ENCODE peak calls at places on chromosomes 12 and 14, in nine cellular contexts. One of them, this sample, is unnamed.

GRCh38 chr12:121916719-121917118 is 1.7 kb upstream of the CFAP251 start:
- DNase-seq in RWPE1: no peak
- DNase-seq in left lung: no peak
- DNase-seq in endodermal cell: peak
- DNase-seq in mucosa of descending colon: no peak
- DNase-seq in K562: no peak
- DNase-seq in astrocyte: no peak
- DNase-seq in OCI-LY7: peak
- DNase-seq in body of pancreas: no peak
- DNase-seq in this sample: peak

GRCh38 chr14:86683525-86683924 is 1153.6 kb downstream of the FLRT2 start:
- DNase-seq in RWPE1: no peak
- DNase-seq in left lung: no peak
- DNase-seq in endodermal cell: no peak
- DNase-seq in mucosa of descending colon: no peak
- DNase-seq in K562: no peak
- DNase-seq in astrocyte: no peak
- DNase-seq in OCI-LY7: no peak
- DNase-seq in body of pancreas: no peak
- DNase-seq in this sample: no peak

GRCh38 chr12:113040722-113041168 is 15.8 kb upstream of the DTX1 start:
- DNase-seq in RWPE1: peak
- DNase-seq in left lung: peak
- DNase-seq in endodermal cell: no peak
- DNase-seq in mucosa of descending colon: peak
- DNase-seq in K562: no peak
- DNase-seq in astrocyte: peak
- DNase-seq in OCI-LY7: no peak
- DNase-seq in body of pancreas: no peak
- DNase-seq in this sample: no peak

GRCh38 chr12:123363743-123364531 is 710 bp downstream of the SBNO1 start:
- DNase-seq in RWPE1: peak
- DNase-seq in left lung: peak
- DNase-seq in endodermal cell: peak
- DNase-seq in mucosa of descending colon: peak
- DNase-seq in K562: peak
- DNase-seq in astrocyte: peak
- DNase-seq in OCI-LY7: peak
- DNase-seq in body of pancreas: peak
- DNase-seq in this sample: peak

GRCh38 chr12:63906876-63907275 is 62.4 kb downstream of the SRGAP1 start:
- DNase-seq in RWPE1: no peak
- DNase-seq in left lung: no peak
- DNase-seq in endodermal cell: no peak
- DNase-seq in mucosa of descending colon: no peak
- DNase-seq in K562: no peak
- DNase-seq in astrocyte: no peak
- DNase-seq in OCI-LY7: no peak
- DNase-seq in body of pancreas: no peak
- DNase-seq in this sample: no peak

GRCh38 chr14:45678163-45678562 is 425.2 kb upstream of the MIS18BP1 start:
- DNase-seq in RWPE1: no peak
- DNase-seq in left lung: no peak
- DNase-seq in endodermal cell: no peak
- DNase-seq in mucosa of descending colon: no peak
- DNase-seq in K562: no peak
- DNase-seq in astrocyte: no peak
- DNase-seq in OCI-LY7: no peak
- DNase-seq in body of pancreas: no peak
- DNase-seq in this sample: no peak

GRCh38 chr14:61269321-61270083 is 11.6 kb downstream of the TMEM30B start:
- DNase-seq in RWPE1: peak
- DNase-seq in left lung: peak
- DNase-seq in endodermal cell: peak
- DNase-seq in mucosa of descending colon: peak
- DNase-seq in K562: peak
- DNase-seq in astrocyte: peak
- DNase-seq in OCI-LY7: peak
- DNase-seq in body of pancreas: peak
- DNase-seq in this sample: peak

GRCh38 chr14:51396222-51396815 is 156.3 kb downstream of the TMX1 start:
- DNase-seq in RWPE1: peak
- DNase-seq in left lung: no peak
- DNase-seq in endodermal cell: no peak
- DNase-seq in mucosa of descending colon: no peak
- DNase-seq in K562: no peak
- DNase-seq in astrocyte: peak
- DNase-seq in OCI-LY7: no peak
- DNase-seq in body of pancreas: peak
- DNase-seq in this sample: no peak

GRCh38 chr14:26163761-26164160 is 434.1 kb downstream of the NOVA1 start:
- DNase-seq in RWPE1: no peak
- DNase-seq in left lung: no peak
- DNase-seq in endodermal cell: peak
- DNase-seq in mucosa of descending colon: no peak
- DNase-seq in K562: no peak
- DNase-seq in astrocyte: peak
- DNase-seq in OCI-LY7: no peak
- DNase-seq in body of pancreas: no peak
- DNase-seq in this sample: peak

GRCh38 chr14:38079268-38079667 is 128.4 kb upstream of the SSTR1 start:
- DNase-seq in RWPE1: no peak
- DNase-seq in left lung: no peak
- DNase-seq in endodermal cell: no peak
- DNase-seq in mucosa of descending colon: no peak
- DNase-seq in K562: no peak
- DNase-seq in astrocyte: no peak
- DNase-seq in OCI-LY7: no peak
- DNase-seq in body of pancreas: no peak
- DNase-seq in this sample: no peak

GRCh38 chr12:132600048-132601032 is 10.0 kb downstream of the LRCOL1 start:
- DNase-seq in RWPE1: peak
- DNase-seq in left lung: peak
- DNase-seq in endodermal cell: peak
- DNase-seq in mucosa of descending colon: peak
- DNase-seq in K562: peak
- DNase-seq in astrocyte: peak
- DNase-seq in OCI-LY7: peak
- DNase-seq in body of pancreas: peak
- DNase-seq in this sample: peak

GRCh38 chr14:73567951-73568885 is 795 bp upstream of the ACOT2 start:
- DNase-seq in RWPE1: no peak
- DNase-seq in left lung: no peak
- DNase-seq in endodermal cell: no peak
- DNase-seq in mucosa of descending colon: peak
- DNase-seq in K562: peak
- DNase-seq in astrocyte: peak
- DNase-seq in OCI-LY7: no peak
- DNase-seq in body of pancreas: no peak
- DNase-seq in this sample: peak

GRCh38 chr12:53343978-53344377 is 7.8 kb upstream of the SP7 start:
- DNase-seq in RWPE1: no peak
- DNase-seq in left lung: no peak
- DNase-seq in endodermal cell: no peak
- DNase-seq in mucosa of descending colon: no peak
- DNase-seq in K562: no peak
- DNase-seq in astrocyte: no peak
- DNase-seq in OCI-LY7: peak
- DNase-seq in body of pancreas: no peak
- DNase-seq in this sample: no peak

GRCh38 chr12:53343449-53343848 is 7.3 kb upstream of the SP7 start:
- DNase-seq in RWPE1: no peak
- DNase-seq in left lung: no peak
- DNase-seq in endodermal cell: no peak
- DNase-seq in mucosa of descending colon: no peak
- DNase-seq in K562: no peak
- DNase-seq in astrocyte: no peak
- DNase-seq in OCI-LY7: no peak
- DNase-seq in body of pancreas: no peak
- DNase-seq in this sample: no peak

GRCh38 chr12:53344487-53344823 is 8.3 kb upstream of the SP7 start:
- DNase-seq in RWPE1: no peak
- DNase-seq in left lung: no peak
- DNase-seq in endodermal cell: no peak
- DNase-seq in mucosa of descending colon: no peak
- DNase-seq in K562: no peak
- DNase-seq in astrocyte: no peak
- DNase-seq in OCI-LY7: no peak
- DNase-seq in body of pancreas: no peak
- DNase-seq in this sample: no peak

GRCh38 chr12:53344824-53345485 is 8.8 kb upstream of the SP7 start:
- DNase-seq in RWPE1: no peak
- DNase-seq in left lung: peak
- DNase-seq in endodermal cell: peak
- DNase-seq in mucosa of descending colon: peak
- DNase-seq in K562: peak
- DNase-seq in astrocyte: peak
- DNase-seq in OCI-LY7: peak
- DNase-seq in body of pancreas: peak
- DNase-seq in this sample: peak

GRCh38 chr12:53345486-53346195 is 9.5 kb upstream of the SP7 start:
- DNase-seq in RWPE1: no peak
- DNase-seq in left lung: no peak
- DNase-seq in endodermal cell: peak
- DNase-seq in mucosa of descending colon: no peak
- DNase-seq in K562: no peak
- DNase-seq in astrocyte: no peak
- DNase-seq in OCI-LY7: no peak
- DNase-seq in body of pancreas: no peak
- DNase-seq in this sample: no peak
- TF ChIP-seq CTCF in RWPE1: peak
- TF ChIP-seq CTCF in left lung: no peak
- TF ChIP-seq CTCF in endodermal cell: no peak
- TF ChIP-seq CTCF in mucosa of descending colon: no peak
- TF ChIP-seq CTCF in K562: peak
- TF ChIP-seq CTCF in astrocyte: no peak
- TF ChIP-seq CTCF in OCI-LY7: peak
- TF ChIP-seq CTCF in body of pancreas: no peak
- TF ChIP-seq CTCF in this sample: no peak

GRCh38 chr12:92299344-92299743 is 153.7 kb upstream of the BTG1 start:
- DNase-seq in RWPE1: no peak
- DNase-seq in left lung: no peak
- DNase-seq in endodermal cell: no peak
- DNase-seq in mucosa of descending colon: no peak
- DNase-seq in K562: no peak
- DNase-seq in astrocyte: no peak
- DNase-seq in OCI-LY7: no peak
- DNase-seq in body of pancreas: no peak
- DNase-seq in this sample: no peak
- TF ChIP-seq CTCF in RWPE1: no peak
- TF ChIP-seq CTCF in left lung: no peak
- TF ChIP-seq CTCF in endodermal cell: no peak
- TF ChIP-seq CTCF in mucosa of descending colon: no peak
- TF ChIP-seq CTCF in K562: no peak
- TF ChIP-seq CTCF in astrocyte: no peak
- TF ChIP-seq CTCF in OCI-LY7: no peak
- TF ChIP-seq CTCF in body of pancreas: no peak
- TF ChIP-seq CTCF in this sample: no peak

DNA sequence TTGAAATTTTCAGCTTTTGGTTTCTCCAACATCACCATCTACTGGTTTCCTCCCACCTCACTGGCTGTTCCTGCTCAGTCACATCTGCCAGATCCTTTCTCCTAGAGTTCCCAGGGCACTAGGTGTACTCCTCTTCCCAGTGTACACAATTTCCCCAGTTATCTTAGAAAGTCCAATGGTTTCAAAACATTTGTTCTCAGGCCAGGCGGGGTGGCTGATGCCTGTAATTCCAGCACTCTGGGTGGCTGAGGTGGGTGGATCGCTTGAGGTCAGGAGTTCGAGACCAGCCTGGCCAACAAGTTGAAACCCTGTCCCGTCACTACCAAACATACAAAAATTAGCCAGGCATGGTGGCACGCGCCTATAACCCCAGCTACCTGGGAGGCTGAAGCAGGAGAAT is 60.7 kb downstream of the SPPL3 start:
- DNase-seq in RWPE1: no peak
- DNase-seq in left lung: no peak
- DNase-seq in endodermal cell: no peak
- DNase-seq in mucosa of descending colon: no peak
- DNase-seq in K562: no peak
- DNase-seq in astrocyte: no peak
- DNase-seq in OCI-LY7: no peak
- DNase-seq in body of pancreas: no peak
- DNase-seq in this sample: no peak
- TF ChIP-seq CTCF in RWPE1: no peak
- TF ChIP-seq CTCF in left lung: no peak
- TF ChIP-seq CTCF in endodermal cell: no peak
- TF ChIP-seq CTCF in mucosa of descending colon: no peak
- TF ChIP-seq CTCF in K562: no peak
- TF ChIP-seq CTCF in astrocyte: no peak
- TF ChIP-seq CTCF in OCI-LY7: no peak
- TF ChIP-seq CTCF in body of pancreas: no peak
- TF ChIP-seq CTCF in this sample: no peak

DNA sequence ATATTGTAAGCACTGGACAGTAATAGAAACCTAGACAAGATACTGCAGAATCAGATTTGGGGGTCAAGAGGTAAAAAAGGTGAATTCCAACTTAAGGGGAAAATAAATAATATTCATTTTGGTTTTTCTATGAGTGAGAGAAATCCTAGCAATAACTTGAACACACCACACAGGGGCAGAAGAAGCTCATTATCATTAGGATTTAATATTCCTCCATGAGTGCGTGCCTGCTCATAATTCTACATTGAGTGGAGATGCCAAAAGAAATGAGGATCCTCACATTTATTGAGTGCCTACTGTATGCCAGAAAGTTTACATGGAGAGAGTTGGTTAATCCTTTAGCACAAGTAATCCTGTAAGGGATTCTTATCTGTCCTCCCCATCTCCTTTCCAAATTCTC is 40.5 kb upstream of the C14orf132 start:
- DNase-seq in RWPE1: peak
- DNase-seq in left lung: no peak
- DNase-seq in endodermal cell: no peak
- DNase-seq in mucosa of descending colon: no peak
- DNase-seq in K562: no peak
- DNase-seq in astrocyte: peak
- DNase-seq in OCI-LY7: peak
- DNase-seq in body of pancreas: no peak
- DNase-seq in this sample: no peak
- TF ChIP-seq CTCF in RWPE1: peak
- TF ChIP-seq CTCF in left lung: peak
- TF ChIP-seq CTCF in endodermal cell: peak
- TF ChIP-seq CTCF in mucosa of descending colon: no peak
- TF ChIP-seq CTCF in K562: no peak
- TF ChIP-seq CTCF in astrocyte: peak
- TF ChIP-seq CTCF in OCI-LY7: peak
- TF ChIP-seq CTCF in body of pancreas: peak
- TF ChIP-seq CTCF in this sample: no peak

DNA sequence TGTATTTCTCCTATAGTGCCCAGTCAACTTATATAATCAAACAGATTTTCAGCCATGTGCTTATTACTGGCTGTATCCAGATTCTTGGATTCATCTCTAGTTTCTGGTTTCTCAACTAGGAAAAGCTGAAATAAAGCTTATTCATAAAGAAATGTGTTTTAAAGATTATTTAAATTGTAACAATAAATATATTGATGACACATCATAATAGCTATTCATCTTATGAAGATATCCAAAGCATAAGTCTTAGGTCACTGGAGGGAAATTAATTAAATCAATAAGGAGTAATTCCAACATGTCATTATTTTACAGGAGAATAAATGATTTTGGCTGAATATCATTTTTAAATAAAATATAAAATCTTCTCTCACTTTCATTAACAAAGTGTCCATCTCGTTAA is 32.1 kb upstream of the KRR1 start:
- DNase-seq in RWPE1: no peak
- DNase-seq in left lung: no peak
- DNase-seq in endodermal cell: no peak
- DNase-seq in mucosa of descending colon: no peak
- DNase-seq in K562: no peak
- DNase-seq in astrocyte: no peak
- DNase-seq in OCI-LY7: no peak
- DNase-seq in body of pancreas: no peak
- DNase-seq in this sample: no peak
- TF ChIP-seq CTCF in RWPE1: no peak
- TF ChIP-seq CTCF in left lung: no peak
- TF ChIP-seq CTCF in endodermal cell: no peak
- TF ChIP-seq CTCF in mucosa of descending colon: no peak
- TF ChIP-seq CTCF in K562: no peak
- TF ChIP-seq CTCF in astrocyte: no peak
- TF ChIP-seq CTCF in OCI-LY7: no peak
- TF ChIP-seq CTCF in body of pancreas: no peak
- TF ChIP-seq CTCF in this sample: no peak

This sample was measured in Caco-2.